ENCODE peak calls at places on chromosome 15, in seven cellular contexts. One of them, this sample, is unnamed.

GRCh38 chr15:74134387-74135027 is 4.1 kb downstream of the ISLR2 start:
- DNase-seq in breast epithelium: no peak
- DNase-seq in Peyer's patch: peak; percentile 58
- DNase-seq in HuH-7: no peak
- DNase-seq in left ventricle myocardium inferior: no peak
- DNase-seq in amniotic stem cell: no peak
- DNase-seq in KBM-7: peak; percentile 40
- DNase-seq in this sample: peak; percentile 67

GRCh38 chr15:25504307-25504706 is 65.5 kb upstream of the UBE3A start:
- DNase-seq in breast epithelium: no peak
- DNase-seq in Peyer's patch: no peak
- DNase-seq in HuH-7: no peak
- DNase-seq in left ventricle myocardium inferior: no peak
- DNase-seq in amniotic stem cell: peak; percentile 48
- DNase-seq in KBM-7: peak; percentile 66
- DNase-seq in this sample: no peak

GRCh38 chr15:68352401-68353062 is 75.0 kb downstream of the FEM1B start:
- DNase-seq in breast epithelium: no peak
- DNase-seq in Peyer's patch: no peak
- DNase-seq in HuH-7: no peak
- DNase-seq in left ventricle myocardium inferior: no peak
- DNase-seq in amniotic stem cell: peak; percentile 90
- DNase-seq in KBM-7: peak; percentile 94
- DNase-seq in this sample: no peak

GRCh38 chr15:49101536-49101935 is 53.9 kb downstream of the COPS2 start:
- DNase-seq in breast epithelium: no peak
- DNase-seq in Peyer's patch: no peak
- DNase-seq in HuH-7: no peak
- DNase-seq in left ventricle myocardium inferior: no peak
- DNase-seq in amniotic stem cell: peak; percentile 8
- DNase-seq in KBM-7: no peak
- DNase-seq in this sample: no peak

GRCh38 chr15:76354823-76355440 is 18.4 kb downstream of the ISL2 start:
- DNase-seq in breast epithelium: no peak
- DNase-seq in Peyer's patch: no peak
- DNase-seq in HuH-7: no peak
- DNase-seq in left ventricle myocardium inferior: no peak
- DNase-seq in amniotic stem cell: no peak
- DNase-seq in KBM-7: no peak
- DNase-seq in this sample: no peak

GRCh38 chr15:49428392-49429095 is 5.5 kb downstream of the FGF7 start:
- DNase-seq in breast epithelium: no peak
- DNase-seq in Peyer's patch: no peak
- DNase-seq in HuH-7: no peak
- DNase-seq in left ventricle myocardium inferior: peak; percentile 42
- DNase-seq in amniotic stem cell: no peak
- DNase-seq in KBM-7: no peak
- DNase-seq in this sample: no peak

GRCh38 chr15:23539892-23540291 is 25.6 kb upstream of the MKRN3 start:
- DNase-seq in breast epithelium: no peak
- DNase-seq in Peyer's patch: no peak
- DNase-seq in HuH-7: no peak
- DNase-seq in left ventricle myocardium inferior: no peak
- DNase-seq in amniotic stem cell: no peak
- DNase-seq in KBM-7: no peak
- DNase-seq in this sample: no peak

GRCh38 chr15:93331545-93332117 is 242.6 kb upstream of the RGMA start:
- DNase-seq in breast epithelium: no peak
- DNase-seq in Peyer's patch: no peak
- DNase-seq in HuH-7: no peak
- DNase-seq in left ventricle myocardium inferior: no peak
- DNase-seq in amniotic stem cell: no peak
- DNase-seq in KBM-7: no peak
- DNase-seq in this sample: no peak

GRCh38 chr15:34584996-34585395 is 1.5 kb upstream of the GOLGA8B start:
- DNase-seq in breast epithelium: no peak
- DNase-seq in Peyer's patch: no peak
- DNase-seq in HuH-7: no peak
- DNase-seq in left ventricle myocardium inferior: no peak
- DNase-seq in amniotic stem cell: no peak
- DNase-seq in KBM-7: no peak
- DNase-seq in this sample: no peak

GRCh38 chr15:84681822-84682221 is 23.8 kb upstream of the NMB start:
- DNase-seq in breast epithelium: no peak
- DNase-seq in Peyer's patch: no peak
- DNase-seq in HuH-7: no peak
- DNase-seq in left ventricle myocardium inferior: no peak
- DNase-seq in amniotic stem cell: no peak
- DNase-seq in KBM-7: peak; percentile 78
- DNase-seq in this sample: no peak

GRCh38 chr15:68638953-68639500 is 60.2 kb downstream of the CORO2B start:
- DNase-seq in breast epithelium: no peak
- DNase-seq in Peyer's patch: peak; percentile 25
- DNase-seq in HuH-7: no peak
- DNase-seq in left ventricle myocardium inferior: no peak
- DNase-seq in amniotic stem cell: no peak
- DNase-seq in KBM-7: no peak
- DNase-seq in this sample: no peak

GRCh38 chr15:40942337-40942854 is 10.9 kb upstream of the CHAC1 start:
- DNase-seq in breast epithelium: no peak
- DNase-seq in Peyer's patch: no peak
- DNase-seq in HuH-7: no peak
- DNase-seq in left ventricle myocardium inferior: no peak
- DNase-seq in amniotic stem cell: no peak
- DNase-seq in KBM-7: peak; percentile 29
- DNase-seq in this sample: no peak

GRCh38 chr15:86522721-86523120 is 443.1 kb downstream of the AGBL1 start:
- DNase-seq in breast epithelium: no peak
- DNase-seq in Peyer's patch: no peak
- DNase-seq in HuH-7: no peak
- DNase-seq in left ventricle myocardium inferior: no peak
- DNase-seq in amniotic stem cell: no peak
- DNase-seq in KBM-7: no peak
- DNase-seq in this sample: no peak

GRCh38 chr15:69668963-69669362 is 216.3 kb downstream of the RPLP1 start:
- DNase-seq in breast epithelium: no peak
- DNase-seq in Peyer's patch: no peak
- DNase-seq in HuH-7: no peak
- DNase-seq in left ventricle myocardium inferior: no peak
- DNase-seq in amniotic stem cell: no peak
- DNase-seq in KBM-7: peak; percentile 46
- DNase-seq in this sample: no peak

GRCh38 chr15:101027273-101027901 is 108.2 kb downstream of the LRRK1 start:
- DNase-seq in breast epithelium: no peak
- DNase-seq in Peyer's patch: no peak
- DNase-seq in HuH-7: no peak
- DNase-seq in left ventricle myocardium inferior: no peak
- DNase-seq in amniotic stem cell: no peak
- DNase-seq in KBM-7: no peak
- DNase-seq in this sample: peak; percentile 55

GRCh38 chr15:45428491-45428890 is 50.1 kb upstream of the GATM start:
- DNase-seq in breast epithelium: no peak
- DNase-seq in Peyer's patch: no peak
- DNase-seq in HuH-7: no peak
- DNase-seq in left ventricle myocardium inferior: no peak
- DNase-seq in amniotic stem cell: no peak
- DNase-seq in KBM-7: no peak
- DNase-seq in this sample: no peak

GRCh38 chr15:66027268-66027806 is 158.0 kb downstream of the RAB11A start:
- DNase-seq in breast epithelium: no peak
- DNase-seq in Peyer's patch: no peak
- DNase-seq in HuH-7: no peak
- DNase-seq in left ventricle myocardium inferior: no peak
- DNase-seq in amniotic stem cell: no peak
- DNase-seq in KBM-7: no peak
- DNase-seq in this sample: no peak

GRCh38 chr15:56017920-56018319 is 24.5 kb upstream of the NEDD4 start:
- DNase-seq in breast epithelium: no peak
- DNase-seq in Peyer's patch: no peak
- DNase-seq in HuH-7: peak; percentile 44
- DNase-seq in left ventricle myocardium inferior: no peak
- DNase-seq in amniotic stem cell: no peak
- DNase-seq in KBM-7: no peak
- DNase-seq in this sample: no peak

GRCh38 chr15:62389887-62390792 is 225.1 kb upstream of the C2CD4B start:
- DNase-seq in breast epithelium: peak; percentile 53
- DNase-seq in Peyer's patch: peak; percentile 83
- DNase-seq in HuH-7: peak; percentile 75
- DNase-seq in left ventricle myocardium inferior: peak; percentile 72
- DNase-seq in amniotic stem cell: peak; percentile 61
- DNase-seq in KBM-7: peak; percentile 89
- DNase-seq in this sample: peak; percentile 69

GRCh38 chr15:71784719-71785118 is 25.6 kb upstream of the NR2E3 start:
- DNase-seq in breast epithelium: no peak
- DNase-seq in Peyer's patch: no peak
- DNase-seq in HuH-7: peak; percentile 46
- DNase-seq in left ventricle myocardium inferior: no peak
- DNase-seq in amniotic stem cell: no peak
- DNase-seq in KBM-7: no peak
- DNase-seq in this sample: peak; percentile 63

GRCh38 chr15:57411945-57412768 is 35.9 kb downstream of the CGNL1 start:
- DNase-seq in breast epithelium: no peak
- DNase-seq in Peyer's patch: no peak
- DNase-seq in HuH-7: no peak
- DNase-seq in left ventricle myocardium inferior: peak; percentile 42
- DNase-seq in amniotic stem cell: no peak
- DNase-seq in KBM-7: no peak
- DNase-seq in this sample: no peak

This sample was measured in suprapubic skin.